ENCODE peak calls at places on chromosomes 11 and 22, in nine cellular contexts. V is uterus; Z is activated B cell treated with CpG ODN at 0.5 μM for 24 hours; G is endothelial cell of umbilical vein; F is EL; D is AG08395; M is left lung; I is CD8-positive, alpha-beta memory T cell; C is activated CD4-positive, alpha-beta T cell treated with anti-CD3 and anti-CD28 coated beads, Interleukin-2, amount 50 U/mL, for 1 hour. B is an unnamed sample.

GRCh38 chr11:13030857-13031256 is 21.7 kb downstream of the RASSF10 start:
- DNase-seq in V (no peak), Z (no peak), G (peak), F (no peak), D (no peak), M (peak), I (no peak), C (no peak), B (no peak)

GRCh38 chr11:124791626-124792341 is 8.4 kb downstream of the MSANTD2 start:
- DNase-seq in V (no peak), Z (no peak), G (no peak), F (peak), D (no peak), M (no peak), I (no peak), C (no peak), B (no peak)

GRCh38 chr11:82756765-82757650 is 23.3 kb upstream of the FAM181B start:
- DNase-seq in V (no peak), Z (no peak), G (no peak), F (no peak), D (no peak), M (no peak), I (no peak), C (no peak), B (no peak)

GRCh38 chr11:13462311-13462927 is 603 bp downstream of the BTBD10 start:
- DNase-seq in V (no peak), Z (no peak), G (peak), F (peak), D (peak), M (peak), I (peak), C (peak), B (no peak)

GRCh38 chr11:2790581-2790925 is 90.8 kb upstream of the KCNQ1OT1 start:
- DNase-seq in V (peak), Z (peak), G (no peak), F (no peak), D (no peak), M (peak), I (no peak), C (no peak), B (no peak)

GRCh38 chr11:113087716-113088115 is 126.5 kb downstream of the NCAM1 start:
- DNase-seq in V (no peak), Z (no peak), G (no peak), F (no peak), D (no peak), M (no peak), I (no peak), C (no peak), B (no peak)

GRCh38 chr11:69799582-69799981 is 19.6 kb downstream of the FGF3 start:
- DNase-seq in V (no peak), Z (no peak), G (peak), F (peak), D (no peak), M (peak), I (no peak), C (no peak), B (no peak)

GRCh38 chr11:103370076-103370475 is 260.9 kb downstream of the DYNC2H1 start:
- DNase-seq in V (no peak), Z (no peak), G (no peak), F (no peak), D (no peak), M (no peak), I (no peak), C (no peak), B (no peak)

GRCh38 chr11:129077191-129077590 is 114.9 kb downstream of the ARHGAP32 start:
- DNase-seq in V (no peak), Z (no peak), G (no peak), F (peak), D (no peak), M (no peak), I (no peak), C (no peak), B (no peak)

GRCh38 chr11:74680035-74680671 is 51.1 kb downstream of the CHRDL2 start:
- DNase-seq in V (no peak), Z (no peak), G (no peak), F (no peak), D (no peak), M (no peak), I (no peak), C (no peak), B (no peak)

GRCh38 chr11:16813141-16813540 is 74.7 kb downstream of the C11orf58 start:
- DNase-seq in V (no peak), Z (no peak), G (no peak), F (no peak), D (no peak), M (no peak), I (no peak), C (no peak), B (no peak)

GRCh38 chr11:29989181-29989580 is 27.6 kb downstream of the KCNA4 start:
- DNase-seq in V (no peak), Z (no peak), G (no peak), F (no peak), D (no peak), M (no peak), I (no peak), C (no peak), B (no peak)

GRCh38 chr11:1832181-1832988 is 2.4 kb upstream of the SYT8 start:
- DNase-seq in V (peak), Z (peak), G (no peak), F (peak), D (peak), M (peak), I (peak), C (peak), B (peak)

GRCh38 chr22:40594924-40595323 is 41.6 kb downstream of the MRTFA start:
- DNase-seq in V (no peak), Z (no peak), G (no peak), F (peak), D (no peak), M (no peak), I (no peak), C (no peak), B (no peak)

GRCh38 chr11:65834202-65834601 is 439 bp downstream of the SNX32 start:
- DNase-seq in V (no peak), Z (no peak), G (no peak), F (no peak), D (no peak), M (no peak), I (no peak), C (no peak), B (no peak)

GRCh38 chr11:86799680-86800075 is 664 bp upstream of the PRSS23 start:
- DNase-seq in V (no peak), Z (no peak), G (peak), F (peak), D (no peak), M (no peak), I (no peak), C (no peak), B (no peak)

GRCh38 chr11:118295834-118296454 is 8.6 kb upstream of the CD3E start:
- DNase-seq in V (no peak), Z (no peak), G (peak), F (peak), D (no peak), M (no peak), I (peak), C (peak), B (peak)

GRCh38 chr11:70661763-70662501 is 263.6 kb downstream of the CTTN start:
- DNase-seq in V (no peak), Z (no peak), G (no peak), F (peak), D (peak), M (peak), I (no peak), C (no peak), B (no peak)

GRCh38 chr11:75782540-75783263 is 14.1 kb downstream of the DGAT2 start:
- DNase-seq in V (no peak), Z (no peak), G (no peak), F (peak), D (no peak), M (no peak), I (no peak), C (no peak), B (no peak)

GRCh38 chr11:19367051-19367709 is 126.4 kb upstream of the E2F8 start:
- DNase-seq in V (no peak), Z (no peak), G (peak), F (peak), D (peak), M (no peak), I (no peak), C (no peak), B (no peak)

GRCh38 chr11:47631473-47631872 is 10.9 kb downstream of the MTCH2 start:
- DNase-seq in V (no peak), Z (no peak), G (peak), F (no peak), D (no peak), M (no peak), I (no peak), C (no peak), B (no peak)

GRCh38 chr11:127369301-127369968 is 368.9 kb upstream of the KIRREL3 start:
- DNase-seq in V (no peak), Z (no peak), G (no peak), F (no peak), D (no peak), M (no peak), I (no peak), C (no peak), B (no peak)

GRCh38 chr11:36602143-36602542 is 4.1 kb upstream of the RAG2 start:
- DNase-seq in V (no peak), Z (no peak), G (no peak), F (no peak), D (no peak), M (no peak), I (no peak), C (no peak), B (no peak)

GRCh38 chr11:44572431-44572830 is 7.0 kb downstream of the CD82 start:
- DNase-seq in V (no peak), Z (no peak), G (no peak), F (no peak), D (no peak), M (no peak), I (no peak), C (no peak), B (no peak)

GRCh38 chr11:36254739-36255138 is 34.5 kb downstream of the COMMD9 start:
- DNase-seq in V (no peak), Z (no peak), G (peak), F (peak), D (peak), M (no peak), I (no peak), C (no peak), B (no peak)

GRCh38 chr11:43269229-43269928 is 42.4 kb upstream of the API5 start:
- DNase-seq in V (no peak), Z (no peak), G (no peak), F (no peak), D (no peak), M (peak), I (no peak), C (no peak), B (no peak)

GRCh38 chr11:74138572-74138971 is 32.2 kb downstream of the C2CD3 start:
- DNase-seq in V (no peak), Z (no peak), G (peak), F (peak), D (peak), M (no peak), I (no peak), C (no peak), B (no peak)

GRCh38 chr22:47169801-47170140 is 407.3 kb downstream of the TBC1D22A start:
- DNase-seq in V (peak), Z (no peak), G (no peak), F (no peak), D (no peak), M (no peak), I (no peak), C (no peak), B (no peak)

GRCh38 chr22:32991353-32992115 is 66.6 kb downstream of the SYN3 start:
- DNase-seq in V (peak), Z (no peak), G (no peak), F (peak), D (peak), M (no peak), I (no peak), C (no peak), B (no peak)

GRCh38 chr22:17234144-17234623 is 14.9 kb upstream of the ADA2 start:
- DNase-seq in V (no peak), Z (no peak), G (no peak), F (peak), D (no peak), M (no peak), I (no peak), C (no peak), B (no peak)

GRCh38 chr11:13760115-13760514 is 91.6 kb downstream of the FAR1 start:
- DNase-seq in V (no peak), Z (no peak), G (no peak), F (peak), D (no peak), M (no peak), I (no peak), C (no peak), B (no peak)

GRCh38 chr11:110100476-110101240 is 7.5 kb downstream of the ZC3H12C start:
- DNase-seq in V (no peak), Z (no peak), G (peak), F (no peak), D (no peak), M (no peak), I (no peak), C (no peak), B (no peak)

GRCh38 chr11:66317322-66317765 is 500 bp upstream of the CD248 start:
- DNase-seq in V (peak), Z (peak), G (peak), F (peak), D (peak), M (peak), I (no peak), C (no peak), B (no peak)

GRCh38 chr22:46329616-46330015 is 5.9 kb upstream of the TRMU start:
- DNase-seq in V (no peak), Z (no peak), G (no peak), F (no peak), D (no peak), M (no peak), I (no peak), C (no peak), B (no peak)

GRCh38 chr22:38758276-38758945 is 2.6 kb upstream of the SUN2 start:
- DNase-seq in V (no peak), Z (no peak), G (no peak), F (no peak), D (no peak), M (no peak), I (peak), C (peak), B (no peak)

GRCh38 chr11:111602865-111603632 is 800 bp downstream of the SIK2 start:
- DNase-seq in V (no peak), Z (no peak), G (no peak), F (peak), D (peak), M (peak), I (peak), C (peak), B (peak)

GRCh38 chr22:24440718-24441405 is 13.5 kb downstream of the ADORA2A start:
- DNase-seq in V (peak), Z (no peak), G (no peak), F (no peak), D (no peak), M (no peak), I (no peak), C (no peak), B (no peak)